ENCODE peak calls at places on chromosomes 6 and 20, in six cellular contexts. H is cardiac muscle cell; J is CD8-positive, alpha-beta T cell; R is tibial nerve; F is uterus; A is lower lobe of right lung. Y is an unnamed sample.

GRCh38 chr6:26195924-26196845 is 109.0 kb downstream of the HFE start:
- DNase-seq in J (no peak), R (no peak), A (no peak), F (no peak), H (no peak), Y (no peak)

GRCh38 chr20:50510706-50511401 is 671 bp downstream of the PTPN1 start:
- DNase-seq in R (no peak), J (no peak), H (peak), F (peak), A (peak), Y (no peak)

GRCh38 chr20:32685541-32686529 is 12.1 kb upstream of the C20orf203 start:
- DNase-seq in H (no peak), J (no peak), F (no peak), A (no peak), R (peak), Y (peak)

GRCh38 chr6:166025149-166025898 is 142.3 kb downstream of the TBXT start:
- DNase-seq in A (peak), R (no peak), F (no peak), J (no peak), H (no peak), Y (peak)

GRCh38 chr6:4848382-4849068 is 72.3 kb downstream of the CDYL start:
- DNase-seq in H (peak), F (no peak), A (no peak), J (no peak), R (no peak), Y (no peak)

GRCh38 chr6:13427346-13427745 is 60.1 kb downstream of the GFOD1 start:
- DNase-seq in R (no peak), F (no peak), H (no peak), A (no peak), J (no peak), Y (no peak)

GRCh38 chr6:65852369-65852852 is 145.4 kb upstream of the EYS start:
- DNase-seq in R (no peak), H (no peak), J (no peak), A (no peak), F (no peak), Y (no peak)

GRCh38 chr6:14665827-14666724 is 548.5 kb downstream of the CD83 start:
- DNase-seq in H (peak), F (no peak), R (peak), J (no peak), A (peak), Y (peak)

GRCh38 chr6:111565316-111566221 is 40.1 kb downstream of the TRAF3IP2 start:
- DNase-seq in H (no peak), R (no peak), A (no peak), F (peak), J (no peak), Y (no peak)

GRCh38 chr20:18056174-18057105 is 1.3 kb downstream of the OVOL2 start:
- DNase-seq in H (peak), R (no peak), J (no peak), F (no peak), A (peak), Y (no peak)

GRCh38 chr6:76441850-76442249 is 369.4 kb upstream of the IMPG1 start:
- DNase-seq in R (no peak), H (peak), J (no peak), F (no peak), A (no peak), Y (no peak)

GRCh38 chr6:250676-251075 is 41.6 kb upstream of the DUSP22 start:
- DNase-seq in F (no peak), A (no peak), H (no peak), J (no peak), R (no peak), Y (no peak)

GRCh38 chr6:4351857-4352669 is 216.7 kb upstream of the ECI2 start:
- DNase-seq in A (no peak), R (peak), F (peak), H (no peak), J (no peak), Y (peak)

GRCh38 chr6:50147371-50147770 is 97.6 kb upstream of the DEFB112 start:
- DNase-seq in J (no peak), R (no peak), F (no peak), A (no peak), H (no peak), Y (no peak)

GRCh38 chr20:57445298-57445697 is 54.1 kb downstream of the RBM38 start:
- DNase-seq in A (no peak), J (no peak), R (no peak), H (peak), F (peak), Y (no peak)

GRCh38 chr20:20491110-20491783 is 123.3 kb downstream of the INSM1 start:
- DNase-seq in A (no peak), R (no peak), H (no peak), J (no peak), F (no peak), Y (no peak)

GRCh38 chr6:50699086-50699886 is 14.0 kb upstream of the TFAP2D start:
- DNase-seq in J (no peak), H (peak), R (no peak), F (no peak), A (no peak), Y (no peak)

GRCh38 chr6:31075528-31075927 is 36.8 kb downstream of the C6orf15 start:
- DNase-seq in H (no peak), A (no peak), F (no peak), R (no peak), J (no peak), Y (peak)

GRCh38 chr6:136063095-136063494 is 187.0 kb downstream of the MTFR2 start:
- DNase-seq in R (no peak), H (no peak), J (no peak), A (no peak), F (no peak), Y (peak)

GRCh38 chr6:2168480-2168879 is 76.9 kb downstream of the GMDS start:
- DNase-seq in F (no peak), A (no peak), H (no peak), J (no peak), R (no peak), Y (no peak)

GRCh38 chr20:13325033-13325432 is 104.0 kb downstream of the ISM1 start:
- DNase-seq in J (no peak), A (no peak), R (no peak), H (peak), F (no peak), Y (peak)

GRCh38 chr20:29689411-29690225 is 1567.8 kb upstream of the DEFB115 start:
- DNase-seq in H (no peak), R (no peak), A (peak), J (no peak), F (no peak), Y (no peak)

GRCh38 chr6:112743343-112743742 is 396.2 kb downstream of the RFPL4B start:
- DNase-seq in H (no peak), F (no peak), A (no peak), R (no peak), J (no peak), Y (no peak)

GRCh38 chr6:27088068-27088467 is 159.4 kb upstream of the PRSS16 start:
- DNase-seq in A (no peak), J (no peak), F (no peak), R (no peak), H (no peak), Y (no peak)

DNA sequence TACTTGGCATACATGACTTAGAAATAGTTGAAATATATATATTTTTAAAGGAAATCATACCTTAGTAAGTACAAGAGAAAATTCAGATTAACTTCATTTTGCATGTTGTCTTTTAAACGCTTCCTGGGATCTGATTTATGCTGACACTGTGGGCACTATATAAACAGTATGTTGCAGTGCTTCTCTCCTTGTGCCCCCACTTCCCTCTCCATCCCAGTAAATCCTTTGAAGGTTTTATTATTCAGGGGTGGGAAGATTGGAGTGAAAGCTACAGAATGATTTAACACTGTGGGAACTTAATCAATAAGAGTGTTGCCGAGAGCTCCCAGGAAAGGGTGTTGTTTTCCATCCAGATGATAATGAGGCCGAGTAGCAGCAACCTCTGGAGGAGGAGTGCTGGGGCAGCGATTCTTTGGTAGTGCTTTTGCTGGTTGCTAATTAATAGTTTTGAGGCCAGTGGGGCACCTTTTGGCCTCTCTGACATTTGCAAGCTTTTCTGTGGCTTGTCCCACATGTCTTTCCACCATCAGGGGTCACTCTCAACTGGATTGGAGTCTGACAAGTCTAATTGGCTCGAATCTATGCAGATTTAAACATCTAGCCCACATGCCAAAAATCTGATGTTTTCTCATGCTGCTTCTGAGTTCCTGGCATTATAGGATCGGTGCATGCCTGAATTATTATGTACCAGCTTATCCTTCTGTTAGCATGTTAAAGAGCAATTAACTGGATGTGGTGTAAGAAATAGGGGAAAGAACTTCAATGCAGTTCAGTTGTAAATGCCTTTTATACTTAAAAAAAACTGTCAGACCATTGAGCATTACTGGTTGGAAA is 183.1 kb upstream of the MMS22L start:
- DNase-seq in J (no peak), F (no peak), H (peak), A (no peak), R (no peak), Y (no peak)
- TF ChIP-seq CTCF in J (no peak), F (no peak), H (no peak), A (no peak), R (no peak), Y (peak)

DNA sequence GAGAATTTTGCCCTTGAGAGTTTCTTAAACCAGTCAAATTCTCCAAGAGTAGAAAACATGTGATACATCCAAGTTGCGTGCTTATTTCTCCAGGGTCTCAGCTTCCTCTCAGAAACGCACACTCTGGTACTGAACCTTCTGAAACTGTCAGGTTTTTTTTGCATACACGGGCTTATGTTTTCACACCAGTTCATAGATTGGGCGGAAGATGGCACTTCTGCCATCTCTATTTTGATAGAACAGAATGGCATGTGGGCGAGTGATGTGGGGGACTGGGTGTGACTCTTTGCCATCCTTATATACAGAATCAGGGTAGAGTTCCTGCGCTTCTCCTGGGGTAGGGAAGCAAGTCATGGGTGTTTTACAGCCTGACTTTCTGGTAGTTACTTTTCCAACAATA is 56.4 kb downstream of the ADTRP start:
- DNase-seq in A (no peak), R (no peak), F (no peak), J (no peak), H (no peak), Y (no peak)
- H3K4me3 ChIP-seq in A (no peak), R (no peak), F (no peak), J (no peak), H (no peak), Y (no peak)

GRCh38 chr20:60851826-60852704 is 400.0 kb upstream of the CDH4 start:
- DNase-seq in R (no peak), F (no peak), J (no peak), A (no peak), H (peak), Y (no peak)
- TF ChIP-seq CTCF in R (no peak), F (no peak), J (no peak), A (peak), H (no peak), Y (peak)

GRCh38 chr6:150142304-150142656 is 564 bp upstream of the PPP1R14C start:
- DNase-seq in J (no peak), F (no peak), H (peak), A (peak), R (no peak), Y (no peak)

GRCh38 chr6:150145427-150145826 is 2.6 kb downstream of the PPP1R14C start:
- DNase-seq in A (no peak), F (no peak), R (no peak), H (peak), J (no peak), Y (no peak)

GRCh38 chr6:150144294-150144868 is 1.5 kb downstream of the PPP1R14C start:
- DNase-seq in H (no peak), F (no peak), A (no peak), J (no peak), R (no peak), Y (no peak)

GRCh38 chr6:150142657-150143501 is at the start of gene PPP1R14C:
- DNase-seq in R (no peak), A (peak), H (peak), J (no peak), F (no peak), Y (no peak)

GRCh38 chr6:150143521-150144293 is 863 bp downstream of the PPP1R14C start:
- DNase-seq in J (no peak), A (peak), F (no peak), R (no peak), H (peak), Y (no peak)
- H3K4me3 ChIP-seq in J (no peak), A (peak), F (peak), R (peak), H (peak), Y (peak)

GRCh38 chr6:35359744-35360348 is 17.5 kb downstream of the PPARD start:
- DNase-seq in R (no peak), H (peak), A (no peak), F (no peak), J (no peak), Y (peak)
- TF ChIP-seq CTCF in R (no peak), H (no peak), A (no peak), F (no peak), J (no peak), Y (no peak)

GRCh38 chr6:41942045-41942851 is 640 bp upstream of the CCND3 start:
- DNase-seq in H (no peak), R (no peak), A (no peak), J (no peak), F (peak), Y (no peak)
- H3K4me3 ChIP-seq in H (peak), R (peak), A (peak), J (peak), F (peak), Y (peak)

GRCh38 chr20:58639182-58640146 is 11.6 kb upstream of the STX16 start:
- DNase-seq in A (no peak), J (no peak), H (no peak), R (no peak), F (no peak), Y (no peak)
- TF ChIP-seq CTCF in A (no peak), J (no peak), H (no peak), R (no peak), F (no peak), Y (peak)

GRCh38 chr6:28643017-28643740 is 117.5 kb downstream of the GPX5 start:
- DNase-seq in F (no peak), R (no peak), J (no peak), H (no peak), A (no peak), Y (peak)
- H3K4me3 ChIP-seq in F (no peak), R (no peak), J (no peak), H (no peak), A (no peak), Y (peak)

GRCh38 chr6:169487579-169488205 is 214.1 kb downstream of the WDR27 start:
- DNase-seq in R (no peak), H (no peak), A (no peak), F (no peak), J (no peak), Y (no peak)
- TF ChIP-seq CTCF in R (peak), H (peak), A (peak), F (peak), J (no peak), Y (peak)

DNA sequence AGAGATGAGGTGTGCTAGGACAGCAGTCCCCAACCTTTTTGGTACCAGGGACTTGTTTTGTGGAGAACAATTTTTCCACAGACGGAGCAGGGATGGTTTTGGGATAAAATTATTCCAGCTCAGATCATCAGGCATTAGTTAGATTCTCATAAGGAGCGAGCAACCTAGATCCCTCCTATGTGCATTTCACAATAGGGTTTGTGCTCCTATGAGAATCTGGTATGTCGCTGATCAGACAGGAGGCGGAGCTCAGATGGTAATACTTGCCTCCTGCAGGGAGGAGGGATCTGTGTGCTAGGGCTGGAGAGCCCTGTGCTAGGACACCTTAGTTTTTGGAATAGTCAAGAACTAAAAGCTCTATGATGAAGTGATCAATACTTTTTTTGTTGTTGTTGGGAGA is 2.5 kb downstream of the SMIM13 start:
- DNase-seq in R (no peak), F (no peak), A (no peak), H (peak), J (no peak), Y (peak)
- H3K4me3 ChIP-seq in R (no peak), F (no peak), A (no peak), H (no peak), J (no peak), Y (peak)

Y was measured in brain microvascular endothelial cell.